ENCODE peak calls at places on chromosomes 2 and 18, in four cellular contexts. A, F, D and I are unnamed samples.

GRCh38 chr2:102142829-102143449 is 393 bp downstream of the IL1R1 start:
- DNase-seq in A (no peak), F (peak), D (no peak), I (no peak)

GRCh38 chr18:35311506-35311905 is 21.5 kb upstream of the ZSCAN30 start:
- DNase-seq in A (no peak), F (peak), D (no peak), I (no peak)

GRCh38 chr18:79211844-79212243 is 142.7 kb downstream of the ATP9B start:
- DNase-seq in A (no peak), F (no peak), D (no peak), I (no peak)

GRCh38 chr2:219159771-219160185 is 837 bp downstream of the NHEJ1 start:
- DNase-seq in A (no peak), F (no peak), D (no peak), I (no peak)

GRCh38 chr2:199336546-199336945 is 121.2 kb downstream of the SATB2 start:
- DNase-seq in A (no peak), F (no peak), D (no peak), I (no peak)

GRCh38 chr2:134458454-134458853 is 204.6 kb downstream of the MGAT5 start:
- DNase-seq in A (no peak), F (no peak), D (no peak), I (no peak)

GRCh38 chr2:36502081-36502480 is 95.9 kb downstream of the FEZ2 start:
- DNase-seq in A (no peak), F (no peak), D (no peak), I (no peak)

GRCh38 chr18:39959839-39960238 is 1995.2 kb upstream of the PIK3C3 start:
- DNase-seq in A (no peak), F (peak), D (no peak), I (no peak)

GRCh38 chr2:20222769-20223344 is 2.1 kb downstream of the SDC1 start:
- DNase-seq in A (no peak), F (peak), D (no peak), I (no peak)

GRCh38 chr18:63152096-63152495 is 167.5 kb downstream of the BCL2 start:
- DNase-seq in A (no peak), F (no peak), D (no peak), I (no peak)

GRCh38 chr18:3284501-3284900 is 22.6 kb downstream of the MYL12B start:
- DNase-seq in A (no peak), F (no peak), D (no peak), I (no peak)

GRCh38 chr18:49046125-49046524 is 95.4 kb upstream of the SMAD7 start:
- DNase-seq in A (no peak), F (no peak), D (no peak), I (no peak)

GRCh38 chr2:46569061-46569560 is 89.7 kb downstream of the TMEM247 start:
- DNase-seq in A (peak), F (no peak), D (no peak), I (no peak)

GRCh38 chr2:70143314-70144150 is 47.3 kb downstream of the C2orf42 start:
- DNase-seq in A (peak), F (peak), D (peak), I (no peak)

GRCh38 chr2:17646096-17646554 is 105.6 kb downstream of the VSNL1 start:
- DNase-seq in A (peak), F (peak), D (peak), I (no peak)

GRCh38 chr2:106579750-106580197 is 92.6 kb downstream of the CD8B2 start:
- DNase-seq in A (peak), F (no peak), D (no peak), I (no peak)

GRCh38 chr18:33495278-33495677 is 54.8 kb upstream of the CCDC178 start:
- DNase-seq in A (peak), F (peak), D (no peak), I (no peak)

GRCh38 chr2:202140522-202141292 is 67.7 kb downstream of the KIAA2012 start:
- DNase-seq in A (no peak), F (no peak), D (no peak), I (no peak)

GRCh38 chr2:224086226-224086911 is 47.3 kb upstream of the SERPINE2 start:
- DNase-seq in A (no peak), F (peak), D (peak), I (no peak)

GRCh38 chr2:237404413-237404812 is 9.6 kb downstream of the COL6A3 start:
- DNase-seq in A (no peak), F (no peak), D (no peak), I (no peak)

GRCh38 chr2:238285653-238286082 is 2.7 kb downstream of the PER2 start:
- DNase-seq in A (no peak), F (peak), D (peak), I (no peak)

GRCh38 chr18:36127866-36128845 is 984 bp downstream of the SLC39A6 start:
- DNase-seq in A (peak), F (peak), D (no peak), I (no peak)

GRCh38 chr2:64454316-64455030 is 511 bp downstream of the LGALSL start:
- DNase-seq in A (peak), F (peak), D (no peak), I (no peak)

GRCh38 chr18:62388855-62389760 is 64.0 kb downstream of the TNFRSF11A start:
- DNase-seq in A (no peak), F (peak), D (no peak), I (no peak)

GRCh38 chr18:74334242-74334893 is 18.7 kb downstream of the C18orf63 start:
- DNase-seq in A (no peak), F (no peak), D (no peak), I (no peak)

GRCh38 chr2:68806511-68807109 is 64.6 kb downstream of the BMP10 start:
- DNase-seq in A (no peak), F (peak), D (no peak), I (no peak)

GRCh38 chr18:35510071-35511010 is 12.6 kb upstream of the INO80C start:
- DNase-seq in A (peak), F (no peak), D (peak), I (peak)

GRCh38 chr2:17620280-17620679 is 79.8 kb downstream of the VSNL1 start:
- DNase-seq in A (no peak), F (peak), D (no peak), I (no peak)

GRCh38 chr2:201999289-201999688 is 34.4 kb upstream of the FZD7 start:
- DNase-seq in A (peak), F (no peak), D (no peak), I (no peak)

GRCh38 chr2:113138428-113139322 is 11.3 kb downstream of the IL1RN start:
- DNase-seq in A (peak), F (peak), D (peak), I (no peak)

GRCh38 chr2:105827351-105828096 is 82.8 kb downstream of the NCK2 start:
- DNase-seq in A (no peak), F (peak), D (no peak), I (no peak)

GRCh38 chr2:72128059-72128842 is 19.4 kb downstream of the CYP26B1 start:
- DNase-seq in A (no peak), F (no peak), D (no peak), I (no peak)

GRCh38 chr2:28296904-28297303 is 95.8 kb upstream of the FOSL2 start:
- DNase-seq in A (no peak), F (peak), D (no peak), I (no peak)

DNA sequence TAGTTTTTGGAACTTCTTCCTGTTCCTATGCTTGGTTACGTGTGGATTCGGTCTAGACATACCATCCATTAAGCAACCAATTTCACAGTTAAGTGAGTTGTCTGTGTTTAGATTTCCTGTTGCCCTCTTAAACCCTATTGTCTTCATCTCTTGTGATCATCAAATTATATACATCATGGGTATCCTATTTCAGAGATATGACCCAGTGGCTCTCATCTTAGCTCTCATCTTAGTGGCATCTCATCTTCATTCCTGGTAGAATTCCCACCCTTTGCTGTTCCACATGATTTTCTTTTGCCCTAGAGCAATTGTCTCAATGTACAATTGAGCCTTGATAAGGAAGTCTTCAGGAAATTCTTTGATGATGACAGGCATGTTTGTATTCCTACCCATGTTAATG is 29.4 kb upstream of the FN1 start:
- DNase-seq in A (no peak), F (peak), D (no peak), I (no peak)
- H3K27ac ChIP-seq in A (no peak), F (peak), D (no peak), I (no peak)

DNA sequence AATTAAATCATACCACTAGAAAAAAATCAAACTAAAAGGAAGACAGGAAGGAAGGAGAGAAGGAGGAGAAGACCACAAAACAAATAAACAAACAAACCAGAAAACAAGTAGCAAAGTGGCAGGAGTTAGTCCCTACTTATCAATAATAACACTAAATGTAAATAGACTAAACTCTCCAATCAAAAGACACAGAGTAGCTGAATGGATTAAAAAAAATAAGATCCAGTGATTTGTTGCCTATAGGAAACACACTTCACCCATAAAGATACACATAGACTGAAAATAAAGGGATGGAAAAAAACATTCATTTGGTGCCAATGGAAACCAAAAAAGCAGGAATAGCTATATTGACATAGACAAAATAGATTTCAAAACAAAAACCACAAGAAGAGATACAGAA is 23.4 kb upstream of the BAZ2B start:
- DNase-seq in A (no peak), F (no peak), D (no peak), I (no peak)
- TF ChIP-seq CTCF in A (no peak), F (no peak), D (no peak), I (no peak)

DNA sequence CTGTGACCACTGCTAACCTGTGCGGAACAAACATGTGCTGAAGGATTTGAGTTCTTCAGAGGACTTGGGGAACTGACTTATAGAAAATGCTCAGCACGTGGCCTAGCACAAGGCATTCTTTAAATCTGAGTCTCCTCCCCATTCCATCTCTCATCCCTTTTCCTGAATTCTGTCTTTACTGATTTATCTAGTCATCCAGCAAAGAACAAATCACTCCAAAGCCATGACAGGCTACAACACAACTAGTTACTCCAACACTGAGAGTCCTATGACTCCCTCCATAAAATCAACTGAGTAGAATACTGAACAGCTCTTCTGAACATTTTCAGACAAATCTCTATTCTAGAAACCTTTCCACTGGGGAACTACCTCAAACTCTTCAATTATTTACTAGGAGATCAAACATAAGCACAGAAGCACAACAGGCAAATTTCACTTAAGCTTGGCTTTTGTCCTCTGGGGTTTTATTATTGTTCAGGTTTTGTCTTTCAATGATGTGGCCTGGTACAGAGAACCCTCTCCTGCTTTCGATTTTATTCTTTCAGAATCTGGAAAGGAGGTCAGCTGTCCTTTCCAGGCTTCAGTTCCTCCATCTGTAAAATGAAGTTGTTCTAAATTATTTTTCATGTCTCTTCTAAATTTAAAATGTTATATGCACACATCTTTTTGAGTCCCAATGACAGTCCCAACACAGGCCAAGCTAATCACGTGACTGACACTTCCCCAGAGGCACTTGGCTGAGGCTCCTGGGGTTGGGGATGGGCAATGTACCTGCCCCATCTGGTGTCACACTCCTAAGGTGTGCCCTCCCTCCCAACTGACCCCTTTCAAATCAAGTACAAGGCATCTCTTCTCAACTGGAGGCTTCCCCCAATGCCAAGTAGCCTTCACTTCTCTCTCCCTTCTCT is 31.8 kb downstream of the RNU4ATAC start:
- DNase-seq in A (no peak), F (no peak), D (no peak), I (no peak)
- H3K27ac ChIP-seq in A (no peak), F (peak), D (no peak), I (no peak)

GRCh38 chr2:110211938-110212858 is at the start of gene MTLN:
- DNase-seq in A (peak), F (peak), D (peak), I (no peak)
- TF ChIP-seq CTCF in A (no peak), F (no peak), D (peak), I (peak)

GRCh38 chr2:6999161-6999877 is 82.1 kb downstream of the RNF144A start:
- DNase-seq in A (no peak), F (no peak), D (no peak), I (no peak)
- H3K27ac ChIP-seq in A (no peak), F (no peak), D (no peak), I (no peak)

GRCh38 chr2:172229125-172229524 is 126.4 kb upstream of the DLX2 start:
- DNase-seq in A (no peak), F (no peak), D (no peak), I (no peak)
- TF ChIP-seq CTCF in A (no peak), F (no peak), D (no peak), I (no peak)

GRCh38 chr2:73233154-73233931 is at the start of gene PRADC1:
- DNase-seq in A (peak), F (peak), D (peak), I (no peak)

GRCh38 chr2:73235315-73236028 is 1.4 kb downstream of the CCT7 start:
- DNase-seq in A (no peak), F (no peak), D (no peak), I (no peak)

GRCh38 chr2:73233932-73234832 is at the start of gene CCT7:
- DNase-seq in A (peak), F (peak), D (peak), I (no peak)

GRCh38 chr2:73228631-73229030 is 4.4 kb downstream of the PRADC1 start:
- DNase-seq in A (no peak), F (no peak), D (no peak), I (no peak)

GRCh38 chr2:73232471-73233153 is 427 bp downstream of the PRADC1 start:
- DNase-seq in A (no peak), F (no peak), D (no peak), I (no peak)
- H3K27ac ChIP-seq in A (peak), F (peak), D (peak), I (peak)

GRCh38 chr18:52216104-52216503 is 123.9 kb upstream of the DCC start:
- DNase-seq in A (no peak), F (no peak), D (no peak), I (no peak)
- TF ChIP-seq CTCF in A (no peak), F (no peak), D (no peak), I (no peak)